ENCODE peak calls at places on chromosomes 16 and 17, in eight cellular contexts. L, A, J, I, O, B, N and Y are unnamed samples.

GRCh38 chr17:77365584-77366186 is 224.9 kb downstream of the SEC14L1 start:
- DNase-seq in L (peak; percentile 73), A (no peak), J (peak; percentile 67), I (no peak), O (peak; percentile 77), B (peak; percentile 92), N (peak; percentile 84), Y (peak; percentile 94)

GRCh38 chr16:56633535-56633934 is 1.1 kb downstream of the MT1M start:
- DNase-seq in L (no peak), A (no peak), J (no peak), I (no peak), O (no peak), B (no peak), N (no peak), Y (no peak)

GRCh38 chr17:44804301-44805061 is 25.6 kb downstream of the GJC1 start:
- DNase-seq in L (no peak), A (no peak), J (no peak), I (no peak), O (no peak), B (no peak), N (peak; percentile 49), Y (no peak)

GRCh38 chr17:71936977-71937376 is 183.8 kb upstream of the SOX9 start:
- DNase-seq in L (no peak), A (no peak), J (no peak), I (no peak), O (no peak), B (no peak), N (no peak), Y (no peak)

GRCh38 chr17:16419074-16419928 is 3.9 kb downstream of the TRPV2 start:
- DNase-seq in L (no peak), A (peak; percentile 37), J (no peak), I (no peak), O (no peak), B (peak; percentile 93), N (peak; percentile 80), Y (no peak)

GRCh38 chr17:21573961-21574610 is 118.2 kb upstream of the KCNJ18 start:
- DNase-seq in L (peak; percentile 63), A (peak; percentile 12), J (no peak), I (no peak), O (peak; percentile 88), B (peak; percentile 26), N (peak; percentile 88), Y (peak; percentile 91)

GRCh38 chr17:74012465-74012864 is 191.0 kb upstream of the RPL38 start:
- DNase-seq in L (no peak), A (no peak), J (no peak), I (no peak), O (no peak), B (no peak), N (no peak), Y (no peak)

GRCh38 chr16:77971306-77972131 is 50.8 kb upstream of the CLEC3A start:
- DNase-seq in L (peak; percentile 86), A (peak; percentile 60), J (peak; percentile 51), I (peak; percentile 92), O (peak; percentile 85), B (peak; percentile 61), N (peak; percentile 80), Y (peak; percentile 89)

GRCh38 chr17:74467221-74467951 is 952 bp downstream of the CD300A start:
- DNase-seq in L (peak; percentile 32), A (no peak), J (no peak), I (peak; percentile 37), O (peak; percentile 63), B (no peak), N (no peak), Y (peak; percentile 68)

DNA sequence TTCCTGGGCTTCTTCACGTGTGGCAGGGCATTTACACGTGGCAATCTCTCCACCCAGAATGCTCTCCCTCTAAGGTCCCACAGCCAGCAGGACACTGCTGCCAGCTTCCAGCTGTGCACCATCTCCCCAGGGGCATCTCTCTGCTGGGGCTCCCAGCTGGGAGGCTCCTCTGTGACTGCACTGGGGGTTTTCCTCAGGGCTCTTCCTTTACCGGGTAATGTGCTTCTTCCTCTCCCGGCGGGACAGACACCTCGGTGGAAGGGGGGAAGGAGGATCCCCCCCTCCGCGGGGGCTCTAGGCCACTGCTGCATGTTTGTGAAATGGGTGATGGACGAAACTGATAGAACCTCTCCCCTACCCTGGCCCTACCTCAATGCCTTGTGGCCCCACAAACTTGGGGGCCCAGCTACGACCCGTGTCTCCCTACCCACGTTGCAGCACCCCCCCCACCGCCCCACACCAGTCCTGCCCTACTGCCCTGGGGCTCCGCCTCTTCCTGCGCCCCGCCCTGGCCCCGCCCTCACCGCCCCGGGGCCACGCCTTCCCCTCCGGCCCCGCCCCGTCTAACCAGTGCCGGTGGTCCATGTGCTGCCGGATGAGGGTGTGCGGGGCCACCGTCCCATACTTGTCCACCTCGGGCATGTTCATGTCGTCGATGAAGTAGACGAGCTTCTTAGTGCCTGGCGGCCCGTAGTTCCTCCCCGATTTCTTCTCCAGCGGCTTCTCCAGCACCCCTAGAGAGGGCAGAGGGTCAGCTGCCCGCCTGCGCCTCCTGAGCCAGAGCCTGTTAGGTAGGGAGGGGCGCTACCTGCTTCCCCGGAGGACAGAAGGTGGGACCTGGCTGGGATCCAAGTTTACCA is 92.7 kb downstream of the DNAH17 start:
- DNase-seq in L (peak; percentile 79), A (peak; percentile 40), J (no peak), I (peak; percentile 69), O (no peak), B (no peak), N (peak; percentile 53), Y (no peak)
- H3K4me1 ChIP-seq in L (peaks cover 10% of the 10 kb centered on the region), A (no peaks in the 10 kb centered on the region), J (no peaks in the 10 kb centered on the region), I (no peaks in the 10 kb centered on the region), O (no peaks in the 10 kb centered on the region), B (no peaks in the 10 kb centered on the region), N (no peaks in the 10 kb centered on the region), Y (no peaks in the 10 kb centered on the region)

GRCh38 chr17:19331553-19332245 is 30.8 kb downstream of the B9D1 start:
- DNase-seq in L (no peak), A (no peak), J (no peak), I (no peak), O (no peak), B (peak; percentile 23), N (no peak), Y (no peak)
- H3K4me1 ChIP-seq in L (no peaks in the 10 kb centered on the region), A (no peaks in the 10 kb centered on the region), J (no peaks in the 10 kb centered on the region), I (no peaks in the 10 kb centered on the region), O (peaks cover 5% of the 10 kb centered on the region), B (peaks cover 19% of the 10 kb centered on the region), N (peaks cover 25% of the 10 kb centered on the region), Y (no peaks in the 10 kb centered on the region)

GRCh38 chr16:11101695-11102522 is 154.1 kb downstream of the SOCS1 start:
- DNase-seq in L (no peak), A (no peak), J (no peak), I (no peak), O (no peak), B (peak; percentile 80), N (peak; percentile 87), Y (no peak)
- H3K4me1 ChIP-seq in L (peaks cover 20% of the 10 kb centered on the region), A (peaks cover 22% of the 10 kb centered on the region), J (peaks cover 62% of the 10 kb centered on the region), I (peaks cover 7% of the 10 kb centered on the region), O (peaks cover 77% of the 10 kb centered on the region), B (peaks cover 47% of the 10 kb centered on the region), N (peaks cover 40% of the 10 kb centered on the region), Y (peaks cover 45% of the 10 kb centered on the region)

DNA sequence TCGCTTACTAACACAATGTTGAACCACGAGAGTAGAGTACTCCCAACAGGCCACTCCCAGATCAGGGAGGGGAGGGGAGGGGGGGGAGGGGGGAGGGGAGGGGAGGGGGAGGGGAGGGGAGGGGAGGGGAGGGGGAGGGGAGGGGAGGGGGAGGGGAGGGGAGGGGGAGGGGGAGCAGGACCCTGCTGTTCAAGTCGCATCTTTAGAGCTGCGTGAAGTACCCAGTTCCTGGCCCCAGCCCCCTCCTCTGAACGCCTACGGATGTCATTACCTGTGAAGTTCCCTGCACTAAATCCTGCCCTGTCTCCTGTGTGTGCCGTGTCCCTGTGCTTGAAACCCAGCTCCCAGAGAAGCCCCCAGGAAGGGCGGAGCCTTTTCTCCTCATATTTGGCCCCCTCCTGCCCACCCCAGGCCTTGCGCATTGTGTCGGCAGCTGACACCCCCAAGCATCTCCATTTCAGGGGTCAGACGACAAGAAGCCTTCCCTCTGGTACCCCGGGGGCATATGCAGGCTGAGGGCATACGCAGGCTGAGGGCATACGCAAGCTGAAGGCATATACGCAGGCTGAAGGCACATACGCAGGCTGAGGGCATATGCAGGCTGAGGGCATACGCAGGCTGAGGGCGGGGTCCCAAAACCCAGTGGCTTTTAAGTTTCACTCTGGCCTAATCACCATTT is 330.2 kb downstream of the C16orf95 start:
- DNase-seq in L (no peak), A (no peak), J (no peak), I (no peak), O (no peak), B (no peak), N (no peak), Y (peak; percentile 44)
- H3K4me1 ChIP-seq in L (no peaks in the 10 kb centered on the region), A (no peaks in the 10 kb centered on the region), J (peaks cover 9% of the 10 kb centered on the region), I (peaks cover 17% of the 10 kb centered on the region), O (peaks cover 22% of the 10 kb centered on the region), B (peaks cover 1% of the 10 kb centered on the region), N (peaks cover 14% of the 10 kb centered on the region), Y (no peaks in the 10 kb centered on the region)

GRCh38 chr16:70753228-70753627 is 47.7 kb downstream of the VAC14 start:
- DNase-seq in L (peak; percentile 9), A (no peak), J (no peak), I (no peak), O (no peak), B (no peak), N (no peak), Y (peak; percentile 12)
- H3K4me1 ChIP-seq in L (peaks cover 28% of the 10 kb centered on the region), A (no peaks in the 10 kb centered on the region), J (peaks cover 72% of the 10 kb centered on the region), I (peaks cover 12% of the 10 kb centered on the region), O (peaks cover 40% of the 10 kb centered on the region), B (peaks cover 41% of the 10 kb centered on the region), N (no peaks in the 10 kb centered on the region), Y (peaks cover 29% of the 10 kb centered on the region)